ENCODE peak calls at places on chromosomes 2 and 18, in five cellular contexts. D, X, B, P and J are unnamed samples.

GRCh38 chr18:63131106-63131943 is 188.2 kb downstream of the BCL2 start:
- DNase-seq in D (no peak), X (peak), B (peak), P (peak), J (peak)

GRCh38 chr2:187078297-187078696 is 229.3 kb upstream of the ZSWIM2 start:
- DNase-seq in D (no peak), X (no peak), B (no peak), P (no peak), J (no peak)

GRCh38 chr2:148756292-148756975 is 111.9 kb downstream of the EPC2 start:
- DNase-seq in D (no peak), X (no peak), B (no peak), P (no peak), J (no peak)

GRCh38 chr2:237091779-237092436 is 6.2 kb downstream of the COPS8 start:
- DNase-seq in D (no peak), X (no peak), B (no peak), P (no peak), J (no peak)

GRCh38 chr2:74767618-74768017 is 66.3 kb upstream of the HK2 start:
- DNase-seq in D (no peak), X (no peak), B (no peak), P (no peak), J (no peak)

GRCh38 chr2:34365937-34366336 is 766.8 kb upstream of the FAM98A start:
- DNase-seq in D (no peak), X (no peak), B (peak), P (no peak), J (no peak)

GRCh38 chr2:86807462-86808275 is 17.0 kb upstream of the CD8A start:
- DNase-seq in D (no peak), X (peak), B (peak), P (no peak), J (peak)

GRCh38 chr18:14925281-14925709 is 177.3 kb downstream of the ANKRD30B start:
- DNase-seq in D (no peak), X (no peak), B (no peak), P (no peak), J (no peak)

GRCh38 chr2:219416233-219416598 is 2.0 kb upstream of the DES start:
- DNase-seq in D (no peak), X (no peak), B (peak), P (no peak), J (no peak)

GRCh38 chr2:151655663-151656398 is 78.4 kb downstream of the NEB start:
- DNase-seq in D (no peak), X (peak), B (no peak), P (no peak), J (no peak)

GRCh38 chr18:45046226-45046625 is 365.5 kb downstream of the SETBP1 start:
- DNase-seq in D (no peak), X (no peak), B (no peak), P (no peak), J (no peak)

GRCh38 chr2:45821558-45822271 is 170.2 kb downstream of the PRKCE start:
- DNase-seq in D (no peak), X (no peak), B (no peak), P (no peak), J (peak)

GRCh38 chr2:54438271-54438670 is 17.9 kb upstream of the SPTBN1 start:
- DNase-seq in D (no peak), X (no peak), B (peak), P (no peak), J (no peak)

GRCh38 chr2:218026676-218027425 is 24.1 kb upstream of the TNS1 start:
- DNase-seq in D (peak), X (no peak), B (no peak), P (no peak), J (peak)

GRCh38 chr18:48136051-48136543 is 205.6 kb upstream of the SMAD2 start:
- DNase-seq in D (no peak), X (no peak), B (peak), P (no peak), J (no peak)

GRCh38 chr2:11515441-11516071 is 18.3 kb upstream of the GREB1 start:
- DNase-seq in D (no peak), X (no peak), B (no peak), P (no peak), J (no peak)

GRCh38 chr18:69784840-69785239 is 162.8 kb downstream of the CD226 start:
- DNase-seq in D (no peak), X (no peak), B (no peak), P (no peak), J (no peak)

GRCh38 chr2:190718652-190719526 is 70.0 kb downstream of the NAB1 start:
- DNase-seq in D (peak), X (peak), B (peak), P (no peak), J (peak)

GRCh38 chr2:230765611-230766300 is 53.1 kb downstream of the CAB39 start:
- DNase-seq in D (no peak), X (peak), B (peak), P (no peak), J (no peak)

GRCh38 chr2:207503234-207503633 is 26.5 kb upstream of the CREB1 start:
- DNase-seq in D (no peak), X (no peak), B (no peak), P (peak), J (no peak)

GRCh38 chr18:29596959-29597358 is 1420.0 kb upstream of the CDH2 start:
- DNase-seq in D (no peak), X (no peak), B (no peak), P (no peak), J (no peak)

GRCh38 chr2:97932975-97933662 is 62.6 kb downstream of the TMEM131 start:
- DNase-seq in D (no peak), X (no peak), B (no peak), P (no peak), J (no peak)

GRCh38 chr2:67451086-67451832 is 54.1 kb downstream of the ETAA1 start:
- DNase-seq in D (no peak), X (peak), B (no peak), P (no peak), J (peak)

GRCh38 chr2:126657636-126658315 is 1.8 kb downstream of the GYPC start:
- DNase-seq in D (peak), X (peak), B (peak), P (peak), J (peak)

GRCh38 chr18:13235326-13235937 is 16.9 kb downstream of the LDLRAD4 start:
- DNase-seq in D (peak), X (peak), B (no peak), P (no peak), J (no peak)

GRCh38 chr2:240591226-240591625 is 4.7 kb downstream of the CAPN10 start:
- DNase-seq in D (no peak), X (no peak), B (no peak), P (no peak), J (no peak)

GRCh38 chr2:98315957-98316356 is 30.3 kb upstream of the CNGA3 start:
- DNase-seq in D (no peak), X (no peak), B (no peak), P (no peak), J (no peak)

GRCh38 chr2:99878951-99879350 is 263.4 kb downstream of the AFF3 start:
- DNase-seq in D (no peak), X (peak), B (no peak), P (no peak), J (no peak)

GRCh38 chr2:208037564-208038487 is 12.5 kb upstream of the PLEKHM3 start:
- DNase-seq in D (no peak), X (no peak), B (no peak), P (no peak), J (no peak)

GRCh38 chr2:85787981-85788340 is 34.2 kb downstream of the ATOH8 start:
- DNase-seq in D (no peak), X (no peak), B (no peak), P (no peak), J (no peak)

GRCh38 chr2:105827351-105828096 is 82.8 kb downstream of the NCK2 start:
- DNase-seq in D (no peak), X (no peak), B (no peak), P (no peak), J (no peak)

GRCh38 chr2:6214471-6214870 is 522.3 kb downstream of the SOX11 start:
- DNase-seq in D (no peak), X (no peak), B (peak), P (no peak), J (no peak)

GRCh38 chr2:207395535-207396251 is 134.1 kb upstream of the CREB1 start:
- DNase-seq in D (no peak), X (no peak), B (no peak), P (no peak), J (no peak)

GRCh38 chr2:110115291-110116032 is at the start of gene MALL:
- DNase-seq in D (peak), X (peak), B (peak), P (no peak), J (peak)
- TF ChIP-seq POLR2AphosphoS5 in D (no peak), X (peak), B (no peak), P (no peak), J (peak)

DNA sequence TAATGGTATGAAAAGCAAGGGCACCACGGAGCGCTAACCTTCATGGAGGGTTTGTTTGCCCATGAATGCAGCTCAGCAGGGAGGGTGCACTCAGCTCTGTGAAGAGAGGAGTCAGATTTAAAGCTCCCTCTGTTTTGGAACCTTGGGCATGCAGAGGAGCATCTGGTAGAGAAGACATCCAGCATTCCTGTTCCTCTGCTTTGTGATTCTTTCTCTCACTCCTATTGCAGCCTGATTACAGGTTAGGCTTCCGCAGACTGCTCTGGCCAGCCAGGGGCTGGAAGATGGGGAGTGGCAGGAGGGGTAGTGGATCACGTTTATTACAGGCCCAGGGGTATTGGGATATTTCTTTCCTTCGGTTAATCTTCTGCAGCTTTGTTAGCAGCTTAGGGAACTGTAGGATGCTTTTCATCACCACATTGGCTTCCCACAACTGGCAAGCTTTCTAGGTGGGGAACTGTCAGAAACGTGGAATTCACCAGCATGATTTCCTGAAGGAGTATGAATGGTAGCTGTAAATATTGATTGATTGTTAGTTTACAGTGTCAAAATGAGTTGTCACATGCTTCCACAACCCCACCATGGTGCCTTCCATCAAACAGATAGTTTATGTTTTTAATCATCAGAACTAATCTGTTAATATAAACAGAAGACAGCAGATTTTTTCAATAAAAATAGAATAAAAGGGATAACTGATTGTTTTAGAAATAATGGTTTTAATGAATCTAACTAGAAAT is 201.1 kb downstream of the VAPA start:
- DNase-seq in D (no peak), X (no peak), B (no peak), P (no peak), J (no peak)
- TF ChIP-seq POLR2AphosphoS5 in D (no peak), X (no peak), B (no peak), P (no peak), J (no peak)

DNA sequence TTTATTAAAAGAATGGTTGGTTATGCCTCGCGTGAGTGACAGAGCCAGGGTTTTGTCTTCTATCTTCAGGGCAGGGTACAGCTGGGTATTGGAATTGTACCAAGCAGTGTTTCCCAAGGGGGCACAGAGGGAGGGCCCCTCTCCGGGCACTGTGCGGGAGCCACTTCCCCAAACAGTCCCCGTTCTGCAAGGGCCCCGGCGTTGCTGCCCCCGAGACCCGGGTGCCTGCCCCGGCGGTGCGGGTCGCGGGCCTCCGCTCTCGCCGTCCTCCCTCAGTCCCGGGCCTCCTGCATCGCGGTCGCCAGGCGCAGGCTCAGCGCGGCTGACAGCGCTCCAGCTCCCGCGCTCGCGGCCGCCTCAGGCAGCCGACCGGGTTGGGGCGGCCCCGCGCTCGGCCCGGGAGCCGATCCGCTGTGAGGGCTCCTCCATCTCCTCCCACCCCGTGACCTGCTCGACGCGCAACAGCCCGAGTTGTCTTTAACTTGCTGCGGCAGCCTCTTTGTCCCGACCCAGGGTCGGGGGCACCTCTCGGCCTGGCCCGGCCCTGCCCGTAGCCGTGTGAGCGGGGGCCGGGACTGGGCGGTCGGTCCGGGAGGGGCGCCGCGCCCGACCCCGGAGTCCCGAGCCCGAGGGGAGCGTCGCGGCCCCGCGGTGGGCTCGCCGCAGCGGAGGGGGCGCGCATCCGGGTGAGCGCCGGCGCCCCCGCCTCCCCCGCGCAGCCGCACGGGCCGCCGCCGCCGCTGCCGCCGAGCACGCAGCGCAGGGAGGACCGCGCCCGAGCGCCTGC is 599 bp upstream of the GALNT1 start:
- DNase-seq in D (peak), X (peak), B (peak), P (peak), J (peak)
- TF ChIP-seq POLR2AphosphoS5 in D (no peak), X (no peak), B (no peak), P (no peak), J (no peak)

GRCh38 chr18:58823385-58823784 is 41.3 kb upstream of the ZNF532 start:
- DNase-seq in D (no peak), X (no peak), B (no peak), P (no peak), J (no peak)

GRCh38 chr18:58819051-58819450 is 45.6 kb upstream of the ZNF532 start:
- DNase-seq in D (no peak), X (no peak), B (no peak), P (no peak), J (no peak)

GRCh38 chr18:58814317-58814716 is 50.4 kb upstream of the ZNF532 start:
- DNase-seq in D (no peak), X (no peak), B (no peak), P (no peak), J (no peak)

GRCh38 chr18:58822944-58823343 is 41.7 kb upstream of the ZNF532 start:
- DNase-seq in D (no peak), X (no peak), B (no peak), P (no peak), J (no peak)

GRCh38 chr18:58820251-58820650 is 44.4 kb upstream of the ZNF532 start:
- DNase-seq in D (no peak), X (no peak), B (no peak), P (no peak), J (no peak)
- TF ChIP-seq POLR2AphosphoS5 in D (no peak), X (no peak), B (no peak), P (no peak), J (no peak)